ENCODE peak calls at places on chromosomes 11 and 22, in six cellular contexts. One of them, this sample, is unnamed.

GRCh38 chr22:50121202-50121740 is 31.5 kb downstream of the MOV10L1 start:
- DNase-seq in RWPE1: no peak
- DNase-seq in stimulated activated CD4-positive, alpha-beta T cell treated with anti-CD3 and anti-CD28 coated beads, TNF-alpha, amount 100 ng/mL, for 1 hour: no peak
- DNase-seq in skeletal muscle cell: no peak
- DNase-seq in astrocyte of the cerebellum: no peak
- DNase-seq in left cardiac atrium: no peak
- DNase-seq in this sample: no peak

GRCh38 chr22:39592104-39593060 is 21.8 kb downstream of the CACNA1I start:
- DNase-seq in RWPE1: peak; percentile 52
- DNase-seq in skeletal muscle cell: peak; percentile 26
- DNase-seq in astrocyte of the cerebellum: peak; percentile 58
- DNase-seq in left cardiac atrium: no peak
- DNase-seq in stimulated activated CD4-positive, alpha-beta T cell treated with anti-CD3 and anti-CD28 coated beads, TNF-alpha, amount 100 ng/mL, for 1 hour: no peak
- DNase-seq in this sample: peak; percentile 83

GRCh38 chr22:50276143-50276542 is 6.0 kb upstream of the MAPK11 start:
- DNase-seq in stimulated activated CD4-positive, alpha-beta T cell treated with anti-CD3 and anti-CD28 coated beads, TNF-alpha, amount 100 ng/mL, for 1 hour: no peak
- DNase-seq in left cardiac atrium: peak; percentile 73
- DNase-seq in skeletal muscle cell: no peak
- DNase-seq in astrocyte of the cerebellum: no peak
- DNase-seq in RWPE1: no peak
- DNase-seq in this sample: no peak

GRCh38 chr11:61338783-61339489 is 5.9 kb downstream of the TKFC start:
- DNase-seq in skeletal muscle cell: no peak
- DNase-seq in left cardiac atrium: no peak
- DNase-seq in astrocyte of the cerebellum: no peak
- DNase-seq in RWPE1: no peak
- DNase-seq in stimulated activated CD4-positive, alpha-beta T cell treated with anti-CD3 and anti-CD28 coated beads, TNF-alpha, amount 100 ng/mL, for 1 hour: no peak
- DNase-seq in this sample: no peak

GRCh38 chr11:83278351-83278750 is 7.8 kb downstream of the CCDC90B start:
- DNase-seq in astrocyte of the cerebellum: peak; percentile 70
- DNase-seq in stimulated activated CD4-positive, alpha-beta T cell treated with anti-CD3 and anti-CD28 coated beads, TNF-alpha, amount 100 ng/mL, for 1 hour: no peak
- DNase-seq in left cardiac atrium: no peak
- DNase-seq in skeletal muscle cell: no peak
- DNase-seq in RWPE1: no peak
- DNase-seq in this sample: no peak

GRCh38 chr11:126317681-126318641 is 14.1 kb downstream of the DCPS start:
- DNase-seq in skeletal muscle cell: peak; percentile 66
- DNase-seq in RWPE1: no peak
- DNase-seq in left cardiac atrium: peak; percentile 84
- DNase-seq in astrocyte of the cerebellum: peak; percentile 88
- DNase-seq in stimulated activated CD4-positive, alpha-beta T cell treated with anti-CD3 and anti-CD28 coated beads, TNF-alpha, amount 100 ng/mL, for 1 hour: no peak
- DNase-seq in this sample: no peak

GRCh38 chr22:17368727-17369552 is at the start of gene CECR2:
- DNase-seq in astrocyte of the cerebellum: no peak
- DNase-seq in stimulated activated CD4-positive, alpha-beta T cell treated with anti-CD3 and anti-CD28 coated beads, TNF-alpha, amount 100 ng/mL, for 1 hour: no peak
- DNase-seq in left cardiac atrium: peak; percentile 67
- DNase-seq in skeletal muscle cell: no peak
- DNase-seq in RWPE1: no peak
- DNase-seq in this sample: peak; percentile 54

GRCh38 chr11:77211040-77211451 is 83.0 kb downstream of the MYO7A start:
- DNase-seq in left cardiac atrium: no peak
- DNase-seq in RWPE1: no peak
- DNase-seq in skeletal muscle cell: no peak
- DNase-seq in stimulated activated CD4-positive, alpha-beta T cell treated with anti-CD3 and anti-CD28 coated beads, TNF-alpha, amount 100 ng/mL, for 1 hour: no peak
- DNase-seq in astrocyte of the cerebellum: no peak
- DNase-seq in this sample: no peak

GRCh38 chr22:47734511-47734910 is 972.1 kb downstream of the TBC1D22A start:
- DNase-seq in stimulated activated CD4-positive, alpha-beta T cell treated with anti-CD3 and anti-CD28 coated beads, TNF-alpha, amount 100 ng/mL, for 1 hour: no peak
- DNase-seq in left cardiac atrium: no peak
- DNase-seq in skeletal muscle cell: no peak
- DNase-seq in RWPE1: no peak
- DNase-seq in astrocyte of the cerebellum: no peak
- DNase-seq in this sample: no peak

GRCh38 chr11:20668844-20669832 is at the start of gene NELL1:
- DNase-seq in stimulated activated CD4-positive, alpha-beta T cell treated with anti-CD3 and anti-CD28 coated beads, TNF-alpha, amount 100 ng/mL, for 1 hour: no peak
- DNase-seq in left cardiac atrium: no peak
- DNase-seq in RWPE1: no peak
- DNase-seq in skeletal muscle cell: no peak
- DNase-seq in astrocyte of the cerebellum: no peak
- DNase-seq in this sample: no peak